ENCODE peak calls at places on chromosomes 5 and 9, in five cellular contexts. One of them, this sample, is unnamed.

GRCh38 chr9:137051145-137051724 is 2.6 kb downstream of the ENTPD2 start:
- DNase-seq in GM19239: no peak
- DNase-seq in kidney glomerular epithelial cell: no peak
- DNase-seq in heart right ventricle: no peak
- DNase-seq in glomerular endothelial cell: no peak
- DNase-seq in this sample: no peak

GRCh38 chr5:39138182-39138487 is 63.9 kb upstream of the RICTOR start:
- DNase-seq in heart right ventricle: no peak
- DNase-seq in kidney glomerular epithelial cell: no peak
- DNase-seq in glomerular endothelial cell: no peak
- DNase-seq in GM19239: no peak
- DNase-seq in this sample: no peak

GRCh38 chr9:119836036-119836435 is 466.8 kb upstream of the BRINP1 start:
- DNase-seq in kidney glomerular epithelial cell: no peak
- DNase-seq in heart right ventricle: no peak
- DNase-seq in GM19239: no peak
- DNase-seq in glomerular endothelial cell: no peak
- DNase-seq in this sample: no peak

GRCh38 chr5:150399158-150400019 is 13.3 kb downstream of the CD74 start:
- DNase-seq in kidney glomerular epithelial cell: no peak
- DNase-seq in heart right ventricle: no peak
- DNase-seq in glomerular endothelial cell: no peak
- DNase-seq in GM19239: no peak
- DNase-seq in this sample: no peak

GRCh38 chr5:146467729-146468128 is 20.6 kb downstream of the TCERG1 start:
- DNase-seq in glomerular endothelial cell: no peak
- DNase-seq in kidney glomerular epithelial cell: no peak
- DNase-seq in GM19239: no peak
- DNase-seq in heart right ventricle: no peak
- DNase-seq in this sample: no peak

GRCh38 chr5:159975462-159976019 is 33.4 kb upstream of the TTC1 start:
- DNase-seq in heart right ventricle: no peak
- DNase-seq in glomerular endothelial cell: peak; percentile 44
- DNase-seq in GM19239: no peak
- DNase-seq in kidney glomerular epithelial cell: peak; percentile 65
- DNase-seq in this sample: no peak

GRCh38 chr5:87184544-87184943 is 83.1 kb upstream of the RASA1 start:
- DNase-seq in kidney glomerular epithelial cell: no peak
- DNase-seq in heart right ventricle: no peak
- DNase-seq in glomerular endothelial cell: no peak
- DNase-seq in GM19239: no peak
- DNase-seq in this sample: no peak

GRCh38 chr5:147818290-147818689 is 13.2 kb downstream of the SPINK1 start:
- DNase-seq in GM19239: no peak
- DNase-seq in glomerular endothelial cell: no peak
- DNase-seq in heart right ventricle: no peak
- DNase-seq in kidney glomerular epithelial cell: no peak
- DNase-seq in this sample: no peak

GRCh38 chr5:146541956-146542849 is 26.2 kb upstream of the GPR151 start:
- DNase-seq in heart right ventricle: peak; percentile 59
- DNase-seq in glomerular endothelial cell: peak; percentile 23
- DNase-seq in GM19239: peak; percentile 47
- DNase-seq in kidney glomerular epithelial cell: peak; percentile 55
- DNase-seq in this sample: peak; percentile 37

GRCh38 chr9:23524607-23525155 is 301.4 kb downstream of the ELAVL2 start:
- DNase-seq in heart right ventricle: no peak
- DNase-seq in kidney glomerular epithelial cell: no peak
- DNase-seq in glomerular endothelial cell: no peak
- DNase-seq in GM19239: no peak
- DNase-seq in this sample: no peak

GRCh38 chr9:96109718-96110351 is 192.1 kb downstream of the HSD17B3 start:
- DNase-seq in glomerular endothelial cell: no peak
- DNase-seq in kidney glomerular epithelial cell: peak; percentile 7
- DNase-seq in heart right ventricle: no peak
- DNase-seq in GM19239: no peak
- DNase-seq in this sample: no peak

GRCh38 chr9:109903515-109904138 is 123.6 kb downstream of the PALM2AKAP2 start:
- DNase-seq in kidney glomerular epithelial cell: peak; percentile 72
- DNase-seq in heart right ventricle: peak; percentile 28
- DNase-seq in glomerular endothelial cell: no peak
- DNase-seq in GM19239: no peak
- DNase-seq in this sample: no peak

GRCh38 chr9:136484153-136485048 is 1.6 kb upstream of the SEC16A start:
- DNase-seq in heart right ventricle: peak; percentile 52
- DNase-seq in GM19239: no peak
- DNase-seq in glomerular endothelial cell: no peak
- DNase-seq in kidney glomerular epithelial cell: no peak
- DNase-seq in this sample: no peak

GRCh38 chr5:81097733-81098132 is 135.4 kb upstream of the CKMT2 start:
- DNase-seq in GM19239: no peak
- DNase-seq in kidney glomerular epithelial cell: no peak
- DNase-seq in glomerular endothelial cell: no peak
- DNase-seq in heart right ventricle: no peak
- DNase-seq in this sample: no peak

GRCh38 chr9:131125288-131126058 is at the start of gene NUP214:
- DNase-seq in kidney glomerular epithelial cell: peak; percentile 93
- DNase-seq in glomerular endothelial cell: peak; percentile 80
- DNase-seq in GM19239: peak; percentile 98
- DNase-seq in heart right ventricle: peak; percentile 99
- DNase-seq in this sample: peak; percentile 98

GRCh38 chr9:90870646-90871326 is 69.2 kb downstream of the SYK start:
- DNase-seq in kidney glomerular epithelial cell: peak; percentile 10
- DNase-seq in glomerular endothelial cell: peak; percentile 14
- DNase-seq in heart right ventricle: no peak
- DNase-seq in GM19239: no peak
- DNase-seq in this sample: no peak

This sample was measured in GM12892.